ENCODE peak calls at places on chromosomes 6 and 20, in six cellular contexts. One of them, this sample, is unnamed.

GRCh38 chr6:109759098-109759855 is 68.2 kb downstream of the FIG4 start:
- DNase-seq in fibroblast of villous mesenchyme: no peak
- DNase-seq in effector memory CD8-positive, alpha-beta T cell: no peak
- DNase-seq in hepatic stellate cell: no peak
- DNase-seq in DMS79: no peak
- DNase-seq in brain microvascular endothelial cell: no peak
- DNase-seq in this sample: no peak

GRCh38 chr6:165986647-165987482 is 180.8 kb downstream of the TBXT start:
- DNase-seq in fibroblast of villous mesenchyme: peak
- DNase-seq in effector memory CD8-positive, alpha-beta T cell: no peak
- DNase-seq in hepatic stellate cell: peak
- DNase-seq in DMS79: no peak
- DNase-seq in brain microvascular endothelial cell: no peak
- DNase-seq in this sample: no peak

GRCh38 chr6:650098-650497 is 6.8 kb downstream of the HUS1B start:
- DNase-seq in fibroblast of villous mesenchyme: peak
- DNase-seq in effector memory CD8-positive, alpha-beta T cell: no peak
- DNase-seq in hepatic stellate cell: no peak
- DNase-seq in DMS79: no peak
- DNase-seq in brain microvascular endothelial cell: no peak
- DNase-seq in this sample: no peak

GRCh38 chr6:30814137-30815084 is 69.9 kb upstream of the DDR1 start:
- DNase-seq in fibroblast of villous mesenchyme: peak
- DNase-seq in effector memory CD8-positive, alpha-beta T cell: no peak
- DNase-seq in hepatic stellate cell: peak
- DNase-seq in DMS79: no peak
- DNase-seq in brain microvascular endothelial cell: no peak
- DNase-seq in this sample: no peak

GRCh38 chr20:49696594-49696993 is 17.1 kb downstream of the B4GALT5 start:
- DNase-seq in fibroblast of villous mesenchyme: no peak
- DNase-seq in effector memory CD8-positive, alpha-beta T cell: no peak
- DNase-seq in hepatic stellate cell: no peak
- DNase-seq in DMS79: no peak
- DNase-seq in brain microvascular endothelial cell: no peak
- DNase-seq in this sample: no peak

GRCh38 chr20:18657575-18657974 is 69.7 kb downstream of the DTD1 start:
- DNase-seq in fibroblast of villous mesenchyme: no peak
- DNase-seq in effector memory CD8-positive, alpha-beta T cell: no peak
- DNase-seq in hepatic stellate cell: no peak
- DNase-seq in DMS79: no peak
- DNase-seq in brain microvascular endothelial cell: peak
- DNase-seq in this sample: no peak

GRCh38 chr6:14690120-14691056 is 555.5 kb upstream of the JARID2 start:
- DNase-seq in fibroblast of villous mesenchyme: no peak
- DNase-seq in effector memory CD8-positive, alpha-beta T cell: no peak
- DNase-seq in hepatic stellate cell: no peak
- DNase-seq in DMS79: no peak
- DNase-seq in brain microvascular endothelial cell: no peak
- DNase-seq in this sample: no peak

GRCh38 chr20:24819331-24819965 is 129.6 kb upstream of the CST7 start:
- DNase-seq in fibroblast of villous mesenchyme: no peak
- DNase-seq in effector memory CD8-positive, alpha-beta T cell: no peak
- DNase-seq in hepatic stellate cell: no peak
- DNase-seq in DMS79: no peak
- DNase-seq in brain microvascular endothelial cell: no peak
- DNase-seq in this sample: no peak

GRCh38 chr6:16851758-16852157 is 90.5 kb upstream of the ATXN1 start:
- DNase-seq in fibroblast of villous mesenchyme: no peak
- DNase-seq in effector memory CD8-positive, alpha-beta T cell: no peak
- DNase-seq in hepatic stellate cell: no peak
- DNase-seq in DMS79: no peak
- DNase-seq in brain microvascular endothelial cell: no peak
- DNase-seq in this sample: no peak

GRCh38 chr6:127517698-127518097 is 1.4 kb downstream of the MTCL3 start:
- DNase-seq in fibroblast of villous mesenchyme: no peak
- DNase-seq in effector memory CD8-positive, alpha-beta T cell: no peak
- DNase-seq in hepatic stellate cell: no peak
- DNase-seq in DMS79: no peak
- DNase-seq in brain microvascular endothelial cell: no peak
- DNase-seq in this sample: no peak

GRCh38 chr20:64110411-64111068 is 3.2 kb upstream of the NPBWR2 start:
- DNase-seq in fibroblast of villous mesenchyme: no peak
- DNase-seq in effector memory CD8-positive, alpha-beta T cell: no peak
- DNase-seq in hepatic stellate cell: no peak
- DNase-seq in DMS79: no peak
- DNase-seq in brain microvascular endothelial cell: no peak
- DNase-seq in this sample: no peak

GRCh38 chr20:43938932-43939761 is 24.5 kb downstream of the TOX2 start:
- DNase-seq in fibroblast of villous mesenchyme: peak
- DNase-seq in effector memory CD8-positive, alpha-beta T cell: no peak
- DNase-seq in hepatic stellate cell: peak
- DNase-seq in DMS79: peak
- DNase-seq in brain microvascular endothelial cell: peak
- DNase-seq in this sample: no peak

GRCh38 chr20:58374906-58375760 is 13.9 kb upstream of the VAPB start:
- DNase-seq in fibroblast of villous mesenchyme: peak
- DNase-seq in effector memory CD8-positive, alpha-beta T cell: no peak
- DNase-seq in hepatic stellate cell: peak
- DNase-seq in DMS79: no peak
- DNase-seq in brain microvascular endothelial cell: peak
- DNase-seq in this sample: no peak

GRCh38 chr20:37238426-37238825 is 23.2 kb downstream of the GHRH start:
- DNase-seq in fibroblast of villous mesenchyme: no peak
- DNase-seq in effector memory CD8-positive, alpha-beta T cell: no peak
- DNase-seq in hepatic stellate cell: no peak
- DNase-seq in DMS79: no peak
- DNase-seq in brain microvascular endothelial cell: no peak
- DNase-seq in this sample: no peak

GRCh38 chr6:105324386-105325000 is 78.4 kb downstream of the PREP start:
- DNase-seq in fibroblast of villous mesenchyme: peak
- DNase-seq in effector memory CD8-positive, alpha-beta T cell: no peak
- DNase-seq in hepatic stellate cell: no peak
- DNase-seq in DMS79: no peak
- DNase-seq in brain microvascular endothelial cell: no peak
- DNase-seq in this sample: no peak

GRCh38 chr20:59010321-59010994 is 3.4 kb upstream of the CTSZ start:
- DNase-seq in fibroblast of villous mesenchyme: no peak
- DNase-seq in effector memory CD8-positive, alpha-beta T cell: no peak
- DNase-seq in hepatic stellate cell: no peak
- DNase-seq in DMS79: no peak
- DNase-seq in brain microvascular endothelial cell: no peak
- DNase-seq in this sample: no peak

GRCh38 chr20:44716309-44717106 is 1.3 kb downstream of the CCN5 start:
- DNase-seq in fibroblast of villous mesenchyme: no peak
- DNase-seq in effector memory CD8-positive, alpha-beta T cell: no peak
- DNase-seq in hepatic stellate cell: no peak
- DNase-seq in DMS79: no peak
- DNase-seq in brain microvascular endothelial cell: no peak
- DNase-seq in this sample: no peak

GRCh38 chr20:50582591-50583234 is 72.5 kb downstream of the PTPN1 start:
- DNase-seq in fibroblast of villous mesenchyme: no peak
- DNase-seq in effector memory CD8-positive, alpha-beta T cell: no peak
- DNase-seq in hepatic stellate cell: no peak
- DNase-seq in DMS79: no peak
- DNase-seq in brain microvascular endothelial cell: no peak
- DNase-seq in this sample: no peak

GRCh38 chr20:45946149-45946970 is 11.9 kb downstream of the PCIF1 start:
- DNase-seq in fibroblast of villous mesenchyme: peak
- DNase-seq in effector memory CD8-positive, alpha-beta T cell: peak
- DNase-seq in hepatic stellate cell: no peak
- DNase-seq in DMS79: no peak
- DNase-seq in brain microvascular endothelial cell: peak
- DNase-seq in this sample: no peak